ENCODE peak calls at places on chromosomes 2 and 18, in five cellular contexts. One of them, this sample, is unnamed.
A peak's percentile ranks its signal among the peaks of the same experiment; 100 is the strongest.

GRCh38 chr2:64748561-64748960 is 94.8 kb upstream of the SERTAD2 start:
- DNase-seq in H1: no peak
- DNase-seq in neuronal stem cell: no peak
- DNase-seq in trophoblast cell: no peak
- DNase-seq in H9: no peak
- DNase-seq in this sample: no peak

GRCh38 chr2:85785027-85785822 is 31.4 kb downstream of the ATOH8 start:
- DNase-seq in H9: no peak
- DNase-seq in H1: no peak
- DNase-seq in trophoblast cell: no peak
- DNase-seq in neuronal stem cell: no peak
- DNase-seq in this sample: peak; percentile 65

GRCh38 chr2:16093639-16094447 is 153.5 kb downstream of the MYCN start:
- DNase-seq in trophoblast cell: no peak
- DNase-seq in H1: no peak
- DNase-seq in neuronal stem cell: no peak
- DNase-seq in H9: no peak
- DNase-seq in this sample: no peak

GRCh38 chr2:204853905-204854304 is 308.6 kb downstream of the PARD3B start:
- DNase-seq in H9: no peak
- DNase-seq in H1: no peak
- DNase-seq in trophoblast cell: no peak
- DNase-seq in neuronal stem cell: no peak
- DNase-seq in this sample: no peak

GRCh38 chr2:15472133-15472532 is 89.0 kb downstream of the NBAS start:
- DNase-seq in H9: no peak
- DNase-seq in trophoblast cell: peak; percentile 31
- DNase-seq in H1: no peak
- DNase-seq in neuronal stem cell: no peak
- DNase-seq in this sample: no peak

GRCh38 chr18:32122039-32122438 is 30.4 kb downstream of the RNF138 start:
- DNase-seq in H1: no peak
- DNase-seq in neuronal stem cell: no peak
- DNase-seq in H9: no peak
- DNase-seq in trophoblast cell: no peak
- DNase-seq in this sample: no peak

GRCh38 chr2:178477443-178478099 is 829 bp downstream of the FKBP7 start:
- DNase-seq in H1: no peak
- DNase-seq in H9: no peak
- DNase-seq in neuronal stem cell: no peak
- DNase-seq in trophoblast cell: no peak
- DNase-seq in this sample: peak; percentile 32

GRCh38 chr2:67399831-67400489 is 2.8 kb downstream of the ETAA1 start:
- DNase-seq in H9: no peak
- DNase-seq in neuronal stem cell: no peak
- DNase-seq in trophoblast cell: no peak
- DNase-seq in H1: no peak
- DNase-seq in this sample: peak; percentile 66

GRCh38 chr2:96530474-96531357 is 5.8 kb upstream of the ARID5A start:
- DNase-seq in neuronal stem cell: no peak
- DNase-seq in trophoblast cell: no peak
- DNase-seq in H9: no peak
- DNase-seq in H1: no peak
- DNase-seq in this sample: peak; percentile 33

GRCh38 chr2:68158134-68158447 is 403 bp downstream of the PNO1 start:
- DNase-seq in neuronal stem cell: no peak
- DNase-seq in trophoblast cell: no peak
- DNase-seq in H9: no peak
- DNase-seq in H1: no peak
- DNase-seq in this sample: no peak

GRCh38 chr2:38074775-38075435 is 1.0 kb downstream of the CYP1B1 start:
- DNase-seq in H1: no peak
- DNase-seq in neuronal stem cell: peak; percentile 50
- DNase-seq in H9: peak; percentile 70
- DNase-seq in trophoblast cell: no peak
- DNase-seq in this sample: peak; percentile 80

GRCh38 chr18:65760457-65760856 is 9.6 kb downstream of the CDH7 start:
- DNase-seq in H9: no peak
- DNase-seq in neuronal stem cell: no peak
- DNase-seq in trophoblast cell: no peak
- DNase-seq in H1: no peak
- DNase-seq in this sample: no peak
- H2BK12ac ChIP-seq in H9: no peak overlapping the region
- H2BK12ac ChIP-seq in neuronal stem cell: no peak overlapping the region
- H2BK12ac ChIP-seq in trophoblast cell: peak overlapping the region; percentile 40
- H2BK12ac ChIP-seq in H1: no peak overlapping the region
- H2BK12ac ChIP-seq in this sample: no peak overlapping the region

GRCh38 chr2:73111300-73112025 is 1.3 kb downstream of the RAB11FIP5 start:
- DNase-seq in H1: no peak
- DNase-seq in H9: peak; percentile 75
- DNase-seq in neuronal stem cell: peak; percentile 24
- DNase-seq in trophoblast cell: peak; percentile 50
- DNase-seq in this sample: peak; percentile 70

GRCh38 chr2:73112026-73112912 is 479 bp downstream of the RAB11FIP5 start:
- DNase-seq in H1: no peak
- DNase-seq in neuronal stem cell: peak; percentile 44
- DNase-seq in trophoblast cell: peak; percentile 69
- DNase-seq in H9: peak; percentile 57
- DNase-seq in this sample: peak; percentile 62

GRCh38 chr2:73112913-73113633 is at the start of gene RAB11FIP5:
- DNase-seq in H9: peak; percentile 87
- DNase-seq in trophoblast cell: peak; percentile 86
- DNase-seq in neuronal stem cell: peak; percentile 80
- DNase-seq in H1: no peak
- DNase-seq in this sample: peak; percentile 90

GRCh38 chr2:73114273-73114867 is 1.6 kb upstream of the RAB11FIP5 start:
- DNase-seq in trophoblast cell: no peak
- DNase-seq in neuronal stem cell: no peak
- DNase-seq in H9: no peak
- DNase-seq in H1: no peak
- DNase-seq in this sample: peak; percentile 41

DNA sequence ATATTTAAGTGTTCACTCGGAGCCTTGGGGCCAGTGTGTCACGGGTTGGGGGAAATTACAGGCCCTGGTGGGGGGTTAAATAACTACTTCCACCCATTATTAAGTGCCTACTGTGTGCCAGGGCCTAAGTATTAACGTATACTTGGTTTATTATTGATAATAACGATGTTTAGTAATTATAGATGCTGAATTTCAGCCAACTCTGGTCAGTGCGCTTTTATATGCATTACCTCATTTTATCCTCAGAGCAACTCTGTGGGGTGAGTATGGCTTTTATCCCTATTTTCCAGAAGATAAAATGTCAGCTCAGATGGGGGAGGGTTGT is 848 bp upstream of the RAB11FIP5 start:
- DNase-seq in H1: no peak
- DNase-seq in trophoblast cell: no peak
- DNase-seq in neuronal stem cell: no peak
- DNase-seq in H9: no peak
- DNase-seq in this sample: no peak
- H2BK12ac ChIP-seq in H1: no peak overlapping the region
- H2BK12ac ChIP-seq in trophoblast cell: no peak overlapping the region
- H2BK12ac ChIP-seq in neuronal stem cell: no peak overlapping the region
- H2BK12ac ChIP-seq in H9: no peak overlapping the region
- H2BK12ac ChIP-seq in this sample: no peak overlapping the region

GRCh38 chr18:11909081-11909410 is 929 bp upstream of the MPPE1 start:
- DNase-seq in H9: no peak
- DNase-seq in H1: no peak
- DNase-seq in neuronal stem cell: no peak
- DNase-seq in trophoblast cell: peak; percentile 26
- DNase-seq in this sample: peak; percentile 43

GRCh38 chr18:11906181-11906580 is 1.9 kb downstream of the MPPE1 start:
- DNase-seq in trophoblast cell: no peak
- DNase-seq in H1: no peak
- DNase-seq in neuronal stem cell: no peak
- DNase-seq in H9: no peak
- DNase-seq in this sample: no peak

GRCh38 chr18:11905613-11906012 is 2.5 kb downstream of the MPPE1 start:
- DNase-seq in H1: no peak
- DNase-seq in H9: no peak
- DNase-seq in neuronal stem cell: no peak
- DNase-seq in trophoblast cell: no peak
- DNase-seq in this sample: no peak

GRCh38 chr18:11908182-11909080 is at the start of gene MPPE1:
- DNase-seq in H9: peak; percentile 88
- DNase-seq in neuronal stem cell: peak; percentile 80
- DNase-seq in trophoblast cell: peak; percentile 90
- DNase-seq in H1: peak; percentile 60
- DNase-seq in this sample: peak; percentile 89

DNA sequence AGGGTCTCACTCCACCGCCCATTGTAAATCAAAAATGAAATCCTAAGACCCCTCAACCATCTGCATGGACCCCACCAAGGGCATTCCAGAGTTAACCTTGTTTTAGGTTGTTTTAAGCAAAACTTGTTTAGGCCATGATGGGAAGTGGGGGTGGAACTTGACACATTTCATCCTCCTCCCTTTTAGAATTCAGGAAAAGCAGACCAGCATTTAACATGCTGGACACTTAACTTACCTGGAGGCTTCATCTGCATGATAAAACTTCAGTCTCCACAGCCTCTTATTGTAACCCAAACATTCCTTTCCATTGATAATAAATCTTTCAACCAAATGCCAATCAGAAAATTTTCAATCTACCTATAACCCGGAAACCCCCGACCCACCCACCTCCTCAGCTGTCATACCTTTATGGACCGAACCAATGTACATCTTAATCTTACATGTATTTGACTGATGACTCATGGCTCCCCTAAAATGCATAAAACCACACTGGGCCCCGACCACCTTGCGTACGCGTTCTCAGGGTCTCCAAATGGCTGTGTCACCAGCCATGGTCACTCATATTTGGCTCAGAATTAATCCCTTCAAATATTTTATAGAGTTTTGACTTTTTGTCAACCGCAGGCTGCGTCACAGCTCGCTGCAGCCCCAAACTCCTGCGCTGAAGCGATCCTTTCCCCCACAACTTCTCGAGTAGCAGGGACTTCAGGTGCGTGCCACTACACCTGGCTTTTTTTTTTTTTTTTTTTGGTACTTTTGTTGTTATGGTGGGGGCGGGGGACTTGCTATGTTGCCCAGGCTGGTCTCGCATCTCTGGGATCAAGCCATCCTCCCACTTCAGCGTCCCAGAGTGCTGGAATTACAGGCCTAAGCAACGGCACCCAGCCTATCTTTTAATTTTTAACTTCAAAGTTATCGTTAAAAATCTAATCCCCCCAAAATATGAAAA is 917 bp downstream of the MPPE1 start:
- DNase-seq in H1: no peak
- DNase-seq in neuronal stem cell: no peak
- DNase-seq in trophoblast cell: no peak
- DNase-seq in H9: no peak
- DNase-seq in this sample: peak; percentile 18
- H2BK12ac ChIP-seq in H1: no peak overlapping the region
- H2BK12ac ChIP-seq in neuronal stem cell: no peak overlapping the region
- H2BK12ac ChIP-seq in trophoblast cell: no peak overlapping the region
- H2BK12ac ChIP-seq in H9: no peak overlapping the region
- H2BK12ac ChIP-seq in this sample: no peak overlapping the region

GRCh38 chr2:200226652-200227426 is 79.7 kb upstream of the SPATS2L start:
- DNase-seq in H9: no peak
- DNase-seq in neuronal stem cell: no peak
- DNase-seq in H1: no peak
- DNase-seq in trophoblast cell: no peak
- DNase-seq in this sample: no peak
- H2BK12ac ChIP-seq in H9: no peak overlapping the region
- H2BK12ac ChIP-seq in neuronal stem cell: no peak overlapping the region
- H2BK12ac ChIP-seq in H1: no peak overlapping the region
- H2BK12ac ChIP-seq in trophoblast cell: no peak overlapping the region
- H2BK12ac ChIP-seq in this sample: no peak overlapping the region

DNA sequence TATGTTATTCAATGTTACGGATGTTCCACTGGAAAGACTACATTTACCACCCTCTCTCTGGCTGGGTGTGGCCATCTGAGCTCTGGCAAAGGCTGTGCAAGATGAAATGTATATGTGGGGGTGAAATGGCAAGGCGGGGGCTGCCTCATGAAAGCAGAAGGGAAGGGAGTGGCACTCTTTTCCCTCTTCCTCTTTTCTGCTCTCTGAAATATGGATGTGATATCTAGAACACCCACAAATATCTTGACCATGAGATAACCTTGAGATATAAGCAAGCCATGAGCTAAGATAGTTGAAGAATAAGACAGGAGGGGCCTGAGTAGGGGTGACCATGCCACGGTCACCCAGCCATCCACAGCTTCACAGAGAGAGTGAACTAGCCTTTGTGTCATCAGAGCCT is 367.8 kb upstream of the ID2 start:
- DNase-seq in H1: no peak
- DNase-seq in neuronal stem cell: no peak
- DNase-seq in trophoblast cell: no peak
- DNase-seq in H9: no peak
- DNase-seq in this sample: no peak
- H2BK12ac ChIP-seq in H1: peak overlapping the region; percentile 5
- H2BK12ac ChIP-seq in neuronal stem cell: peak overlapping the region; percentile 44
- H2BK12ac ChIP-seq in trophoblast cell: no peak overlapping the region
- H2BK12ac ChIP-seq in H9: no peak overlapping the region
- H2BK12ac ChIP-seq in this sample: no peak overlapping the region

DNA sequence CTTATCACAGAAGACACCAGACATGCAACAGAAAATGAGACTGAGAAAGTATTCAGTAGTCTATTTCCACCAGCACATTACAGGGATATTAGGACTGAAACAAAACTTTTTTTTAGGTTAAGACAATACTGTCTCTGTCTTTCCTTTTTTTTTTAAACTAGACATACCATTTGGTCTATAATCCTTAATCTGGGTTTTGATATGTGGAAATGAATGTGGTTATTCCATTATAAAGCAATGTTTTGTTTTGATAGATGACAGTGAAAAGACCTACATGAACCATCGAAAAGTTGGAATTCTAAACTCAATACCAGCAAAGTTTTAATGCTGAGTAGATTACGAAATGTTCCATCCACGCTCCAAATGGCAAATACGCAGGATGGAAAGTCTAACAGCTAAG is 123.4 kb downstream of the TCF4 start:
- DNase-seq in H9: no peak
- DNase-seq in neuronal stem cell: no peak
- DNase-seq in H1: no peak
- DNase-seq in trophoblast cell: no peak
- DNase-seq in this sample: no peak
- H2BK12ac ChIP-seq in H9: no peak overlapping the region
- H2BK12ac ChIP-seq in neuronal stem cell: no peak overlapping the region
- H2BK12ac ChIP-seq in H1: no peak overlapping the region
- H2BK12ac ChIP-seq in trophoblast cell: no peak overlapping the region
- H2BK12ac ChIP-seq in this sample: no peak overlapping the region

This sample was measured in mesenchymal stem cell.